ENCODE peak calls at places on chromosomes 3 and 15, in ten cellular contexts. X is CD8-positive, alpha-beta memory T cell; W is body of pancreas; J is heart right ventricle; H is suprapubic skin; C is breast epithelium; N is MG63; A is lung; P is neuronal stem cell; Q is bronchial epithelial cell. K is an unnamed sample.

GRCh38 chr15:97598353-97598798 is 362.1 kb upstream of the ARRDC4 start:
- DNase-seq in X (no peak), W (no peak), J (no peak), H (no peak), C (no peak), N (no peak), A (no peak), P (no peak), Q (no peak), K (no peak)

GRCh38 chr3:150227839-150228238 is 180.3 kb upstream of the TSC22D2 start:
- DNase-seq in X (no peak), W (peak; percentile 35), J (peak; percentile 59), H (no peak), C (no peak), N (peak; percentile 58), A (no peak), P (peak; percentile 88), Q (peak; percentile 50), K (no peak)

GRCh38 chr3:174116421-174116820 is 718.9 kb downstream of the NLGN1 start:
- DNase-seq in X (no peak), W (no peak), J (no peak), H (no peak), C (no peak), N (peak; percentile 10), A (no peak), P (no peak), Q (peak; percentile 13), K (no peak)

GRCh38 chr3:128971421-128971820 is 22.5 kb downstream of the CFAP92 start:
- DNase-seq in X (no peak), W (peak; percentile 62), J (peak; percentile 80), H (no peak), C (no peak), N (no peak), A (peak; percentile 37), P (no peak), Q (no peak), K (no peak)

GRCh38 chr15:51359981-51360380 is 18.5 kb downstream of the GLDN start:
- DNase-seq in X (no peak), W (no peak), J (no peak), H (no peak), C (no peak), N (no peak), A (no peak), P (no peak), Q (no peak), K (no peak)

GRCh38 chr3:182487048-182487447 is 306.3 kb upstream of the ATP11B start:
- DNase-seq in X (no peak), W (no peak), J (no peak), H (no peak), C (no peak), N (no peak), A (no peak), P (no peak), Q (no peak), K (no peak)

GRCh38 chr3:143901105-143901504 is 52.8 kb upstream of the SLC9A9 start:
- DNase-seq in X (no peak), W (no peak), J (no peak), H (no peak), C (no peak), N (no peak), A (no peak), P (no peak), Q (peak; percentile 97), K (no peak)

GRCh38 chr3:178434206-178434805 is 101.9 kb upstream of the KCNMB2 start:
- DNase-seq in X (no peak), W (no peak), J (no peak), H (no peak), C (no peak), N (no peak), A (no peak), P (no peak), Q (no peak), K (no peak)

GRCh38 chr15:45132844-45133560 is 3.2 kb downstream of the DUOX1 start:
- DNase-seq in X (no peak), W (no peak), J (no peak), H (no peak), C (no peak), N (no peak), A (no peak), P (no peak), Q (peak; percentile 48), K (no peak)

GRCh38 chr3:2166552-2166951 is 67.9 kb downstream of the CNTN4 start:
- DNase-seq in X (no peak), W (no peak), J (no peak), H (no peak), C (no peak), N (no peak), A (no peak), P (no peak), Q (peak; percentile 18), K (no peak)

GRCh38 chr3:16252988-16253387 is 11.8 kb downstream of the DPH3 start:
- DNase-seq in X (no peak), W (no peak), J (no peak), H (no peak), C (no peak), N (no peak), A (no peak), P (no peak), Q (no peak), K (no peak)

GRCh38 chr3:31934018-31934417 is 47.0 kb downstream of the OSBPL10 start:
- DNase-seq in X (no peak), W (no peak), J (no peak), H (no peak), C (no peak), N (peak; percentile 10), A (no peak), P (no peak), Q (no peak), K (no peak)

DNA sequence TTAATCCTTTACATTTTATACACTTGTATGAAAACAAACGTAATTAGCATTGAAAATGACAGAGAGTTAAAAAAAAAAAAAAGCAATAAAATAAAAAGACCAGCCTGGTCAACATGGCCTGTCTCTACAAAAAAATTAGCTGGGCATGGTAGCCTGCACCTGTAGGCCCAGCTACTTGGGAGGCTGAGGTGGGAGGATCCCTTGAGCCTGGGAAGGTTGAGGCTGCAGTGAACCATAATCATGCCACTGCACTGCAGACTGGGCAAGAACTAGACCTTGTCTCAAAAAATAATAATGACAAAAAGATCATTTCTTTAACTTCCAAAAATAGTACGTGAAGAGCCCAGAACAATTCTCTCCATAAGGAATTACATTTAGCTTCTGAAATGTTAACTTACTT is 1.9 kb downstream of the SSR3 start:
- DNase-seq in X (no peak), W (no peak), J (no peak), H (no peak), C (no peak), N (no peak), A (no peak), P (no peak), Q (no peak), K (no peak)
- H3K36me3 ChIP-seq in X (peaks cover 13% of the 10 kb centered on the region), W (no peaks in the 10 kb centered on the region), J (peaks cover 54% of the 10 kb centered on the region), H (peaks cover 30% of the 10 kb centered on the region), C (no peaks in the 10 kb centered on the region), N (peaks cover 65% of the 10 kb centered on the region), A (peaks cover 9% of the 10 kb centered on the region), P (peaks cover 56% of the 10 kb centered on the region), Q (peaks cover 11% of the 10 kb centered on the region), K (peaks cover 39% of the 10 kb centered on the region)

GRCh38 chr3:43036621-43037331 is 57.7 kb downstream of the GASK1A start:
- DNase-seq in X (no peak), W (no peak), J (no peak), H (no peak), C (no peak), N (no peak), A (no peak), P (no peak), Q (no peak), K (no peak)

GRCh38 chr3:43041517-43041916 is 62.4 kb downstream of the GASK1A start:
- DNase-seq in X (no peak), W (no peak), J (no peak), H (no peak), C (no peak), N (no peak), A (no peak), P (no peak), Q (no peak), K (no peak)

GRCh38 chr3:43035801-43036340 is 56.8 kb downstream of the GASK1A start:
- DNase-seq in X (no peak), W (no peak), J (peak; percentile 2), H (no peak), C (no peak), N (no peak), A (no peak), P (no peak), Q (no peak), K (no peak)

GRCh38 chr3:43034911-43035310 is 55.8 kb downstream of the GASK1A start:
- DNase-seq in X (no peak), W (no peak), J (no peak), H (no peak), C (no peak), N (no peak), A (no peak), P (no peak), Q (no peak), K (no peak)

GRCh38 chr3:43038010-43038409 is 58.9 kb downstream of the GASK1A start:
- DNase-seq in X (no peak), W (no peak), J (no peak), H (no peak), C (no peak), N (no peak), A (no peak), P (no peak), Q (no peak), K (peak; percentile 19)
- H3K36me3 ChIP-seq in X (no peaks in the 10 kb centered on the region), W (no peaks in the 10 kb centered on the region), J (no peaks in the 10 kb centered on the region), H (no peaks in the 10 kb centered on the region), C (no peaks in the 10 kb centered on the region), N (no peaks in the 10 kb centered on the region), A (no peaks in the 10 kb centered on the region), P (no peaks in the 10 kb centered on the region), Q (no peaks in the 10 kb centered on the region), K (no peaks in the 10 kb centered on the region)

DNA sequence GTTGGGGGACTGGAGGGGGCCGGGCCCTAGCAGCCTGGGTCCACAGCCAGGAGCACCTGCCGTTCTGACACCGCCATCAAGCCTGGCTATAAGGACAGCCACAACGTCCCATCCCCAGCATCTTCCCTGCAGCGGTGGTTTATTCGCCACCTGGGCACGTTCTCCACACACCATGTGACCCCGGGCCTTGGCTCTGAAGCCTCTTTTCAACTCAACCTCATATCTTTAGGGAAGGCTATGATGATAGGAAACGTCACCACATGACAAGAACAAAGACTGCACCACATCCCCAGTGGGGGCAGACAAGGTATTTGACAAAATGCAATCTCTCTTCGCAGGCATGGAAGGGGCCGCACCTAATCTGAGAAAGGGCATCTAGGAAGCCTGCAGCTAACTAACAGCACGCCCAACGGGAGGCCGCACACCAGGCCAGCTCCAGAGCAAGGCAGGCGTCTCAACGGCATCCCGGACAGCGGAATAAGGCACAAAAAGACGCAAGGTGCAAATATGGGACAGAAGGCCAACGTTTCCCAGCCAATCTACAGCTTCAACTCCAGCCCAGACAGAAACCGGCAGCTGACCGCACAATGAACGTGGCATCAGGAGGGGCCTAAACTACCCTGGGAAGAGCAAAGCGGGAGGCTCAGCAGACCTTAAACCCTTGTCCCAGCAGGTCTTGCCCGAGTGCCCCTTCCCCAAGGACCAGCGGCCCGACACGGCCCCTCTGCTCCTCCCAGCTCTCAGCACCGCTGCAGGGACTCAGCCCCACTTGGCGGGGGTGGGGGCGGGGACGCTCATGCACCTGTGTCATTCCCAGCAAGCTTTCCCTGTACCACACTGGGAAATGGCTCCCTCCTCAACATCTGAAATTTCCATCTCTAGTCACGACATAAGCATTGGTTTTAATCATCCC is 41.9 kb downstream of the NIPA2 start:
- DNase-seq in X (no peak), W (peak; percentile 53), J (no peak), H (peak; percentile 45), C (no peak), N (no peak), A (no peak), P (no peak), Q (no peak), K (no peak)
- H3K36me3 ChIP-seq in X (no peaks in the 10 kb centered on the region), W (peaks cover 28% of the 10 kb centered on the region), J (peaks cover 78% of the 10 kb centered on the region), H (peaks cover 78% of the 10 kb centered on the region), C (peaks cover 9% of the 10 kb centered on the region), N (peaks cover 17% of the 10 kb centered on the region), A (peaks cover 52% of the 10 kb centered on the region), P (peaks cover 80% of the 10 kb centered on the region), Q (peaks cover 24% of the 10 kb centered on the region), K (no peaks in the 10 kb centered on the region)

GRCh38 chr3:100740207-100740606 is 30.9 kb downstream of the TFG start:
- DNase-seq in X (no peak), W (no peak), J (no peak), H (no peak), C (no peak), N (no peak), A (no peak), P (no peak), Q (no peak), K (no peak)
- H3K36me3 ChIP-seq in X (peaks cover 39% of the 10 kb centered on the region), W (peaks cover 10% of the 10 kb centered on the region), J (peaks cover 100% of the 10 kb centered on the region), H (peaks cover 81% of the 10 kb centered on the region), C (peaks cover 4% of the 10 kb centered on the region), N (peaks cover 97% of the 10 kb centered on the region), A (peaks cover 12% of the 10 kb centered on the region), P (peaks cover 100% of the 10 kb centered on the region), Q (peaks cover 6% of the 10 kb centered on the region), K (peaks cover 82% of the 10 kb centered on the region)

K was measured in CD4-positive, CD25-positive, alpha-beta regulatory T cell.